ENCODE peak calls at places on chromosome 13, in four cellular contexts. D is HCT116, N is endothelial cell, Q is Caki2. M is an unnamed sample.

GRCh38 chr13:113216165-113217056 is 7.0 kb downstream of the CUL4A start:
- DNase-seq in N (no peak), Q (peak), D (peak), M (peak)

GRCh38 chr13:110593430-110594130 is 21.8 kb upstream of the NAXD start:
- DNase-seq in N (no peak), Q (no peak), D (peak), M (peak)

GRCh38 chr13:23859455-23859854 is 29.7 kb downstream of the MIPEP start:
- DNase-seq in D (no peak), Q (no peak), N (no peak), M (no peak)

GRCh38 chr13:64684685-64685431 is 2545.3 kb downstream of the PCDH9 start:
- DNase-seq in N (no peak), D (no peak), Q (no peak), M (no peak)

GRCh38 chr13:104426435-104426834 is 1360.2 kb upstream of the SLC10A2 start:
- DNase-seq in N (no peak), Q (no peak), D (no peak), M (peak)

GRCh38 chr13:33258437-33259193 is 26.9 kb downstream of the STARD13 start:
- DNase-seq in Q (no peak), N (no peak), D (no peak), M (no peak)

GRCh38 chr13:61255035-61255796 is 160.4 kb downstream of the PCDH20 start:
- DNase-seq in N (peak), Q (no peak), D (peak), M (no peak)

GRCh38 chr13:113936566-113936965 is 37.3 kb downstream of the C13orf46 start:
- DNase-seq in D (no peak), Q (no peak), N (no peak), M (no peak)

GRCh38 chr13:21297452-21297851 is 121.0 kb downstream of the MRPL57 start:
- DNase-seq in Q (no peak), N (no peak), D (no peak), M (no peak)

GRCh38 chr13:112638919-112639318 is 50.9 kb upstream of the ATP11A start:
- DNase-seq in D (no peak), N (no peak), Q (no peak), M (no peak)

GRCh38 chr13:113758651-113759524 is at the start of gene TMEM255B:
- DNase-seq in D (peak), Q (peak), N (peak), M (peak)

GRCh38 chr13:59363950-59364349 is 799.8 kb downstream of the DIAPH3 start:
- DNase-seq in D (no peak), Q (no peak), N (no peak), M (peak)

GRCh38 chr13:72622546-72622945 is 104.9 kb downstream of the MZT1 start:
- DNase-seq in Q (no peak), D (no peak), N (no peak), M (no peak)

GRCh38 chr13:71021810-71022422 is 845.1 kb downstream of the DACH1 start:
- DNase-seq in N (no peak), Q (no peak), D (no peak), M (no peak)

GRCh38 chr13:32846020-32846451 is 170.2 kb upstream of the KL start:
- DNase-seq in D (no peak), Q (no peak), N (no peak), M (no peak)

GRCh38 chr13:23609414-23610186 is 39.4 kb downstream of the TNFRSF19 start:
- DNase-seq in Q (no peak), N (no peak), D (no peak), M (peak)

GRCh38 chr13:45696610-45697226 is 5.4 kb upstream of the CBY2 start:
- DNase-seq in Q (no peak), D (no peak), N (no peak), M (no peak)

GRCh38 chr13:110126391-110126961 is 180.5 kb downstream of the COL4A1 start:
- DNase-seq in D (no peak), Q (peak), N (peak), M (no peak)

GRCh38 chr13:75771818-75772217 is 135.7 kb downstream of the LMO7 start:
- DNase-seq in D (peak), N (no peak), Q (peak), M (no peak)

GRCh38 chr13:57253551-57253950 is 86.6 kb downstream of the PRR20E start:
- DNase-seq in Q (no peak), N (no peak), D (no peak), M (no peak)

GRCh38 chr13:97948041-97948440 is 5.4 kb upstream of the IPO5 start:
- DNase-seq in D (no peak), Q (no peak), N (no peak), M (no peak)

GRCh38 chr13:37138169-37138568 is 32.7 kb upstream of the CSNK1A1L start:
- DNase-seq in D (peak), N (no peak), Q (no peak), M (no peak)

GRCh38 chr13:33867472-33867871 is 49.5 kb downstream of the RFC3 start:
- DNase-seq in D (no peak), Q (no peak), N (no peak), M (no peak)

GRCh38 chr13:79745141-79745540 is 264.2 kb downstream of the NDFIP2 start:
- DNase-seq in D (no peak), N (no peak), Q (no peak), M (no peak)

GRCh38 chr13:114315074-114315785 is 927 bp downstream of the CHAMP1 start:
- DNase-seq in Q (no peak), N (no peak), D (no peak), M (no peak)

GRCh38 chr13:92175330-92175729 is 776.9 kb downstream of the GPC5 start:
- DNase-seq in N (peak), D (no peak), Q (peak), M (no peak)

GRCh38 chr13:42754801-42755513 is 26.4 kb upstream of the FAM216B start:
- DNase-seq in N (no peak), D (no peak), Q (no peak), M (no peak)

GRCh38 chr13:85223883-85224656 is 575.1 kb downstream of the SLITRK6 start:
- DNase-seq in N (no peak), D (no peak), Q (no peak), M (no peak)

GRCh38 chr13:99062593-99062992 is 84.7 kb upstream of the DOCK9 start:
- DNase-seq in Q (no peak), D (no peak), N (peak), M (peak)

GRCh38 chr13:69579351-69579750 is 528.3 kb upstream of the ATXN8OS start:
- DNase-seq in Q (no peak), D (no peak), N (no peak), M (no peak)

GRCh38 chr13:31521466-31521865 is 217.9 kb upstream of the RXFP2 start:
- DNase-seq in N (no peak), D (no peak), Q (no peak), M (no peak)

GRCh38 chr13:112446347-112446861 is 70.2 kb downstream of the SPACA7 start:
- DNase-seq in Q (no peak), D (no peak), N (no peak), M (no peak)

GRCh38 chr13:113122571-113123225 is at the start of gene F10:
- DNase-seq in D (peak), N (no peak), Q (no peak), M (no peak)